ENCODE peak calls at places on chromosomes 6 and 20, in four cellular contexts. Q is K562, C is A549, F is GM12878. A is an unnamed sample.

GRCh38 chr6:56795852-56796532 is 153.3 kb upstream of the DST start:
- DNase-seq in Q (no peak), C (peak; percentile 22), F (no peak), A (peak; percentile 43)

GRCh38 chr20:50277460-50278376 is 87.1 kb downstream of the CEBPB start:
- DNase-seq in Q (no peak), C (no peak), F (no peak), A (no peak)

GRCh38 chr6:89433637-89434499 is 916 bp downstream of the ANKRD6 start:
- DNase-seq in Q (peak; percentile 15), C (no peak), F (peak; percentile 24), A (no peak)

GRCh38 chr20:24501764-24502163 is 32.3 kb downstream of the SYNDIG1 start:
- DNase-seq in Q (no peak), C (no peak), F (no peak), A (no peak)

GRCh38 chr6:19838442-19839236 is 1.5 kb downstream of the ID4 start:
- DNase-seq in Q (no peak), C (peak; percentile 27), F (no peak), A (peak; percentile 11)

GRCh38 chr6:132072271-132072670 is 121.1 kb upstream of the CCN2 start:
- DNase-seq in Q (no peak), C (no peak), F (no peak), A (no peak)

GRCh38 chr20:59055302-59055701 is 12.7 kb upstream of the PRELID3B start:
- DNase-seq in Q (no peak), C (peak; percentile 30), F (no peak), A (peak; percentile 37)

GRCh38 chr6:148561629-148562028 is 185.2 kb upstream of the UST start:
- DNase-seq in Q (no peak), C (no peak), F (no peak), A (no peak)

GRCh38 chr6:121503633-121504032 is 68.2 kb downstream of the GJA1 start:
- DNase-seq in Q (no peak), C (peak; percentile 49), F (no peak), A (peak; percentile 70)

GRCh38 chr6:4922488-4923037 is 81.3 kb downstream of the RPP40 start:
- DNase-seq in Q (no peak), C (no peak), F (no peak), A (no peak)

GRCh38 chr6:26159417-26160273 is 72.4 kb downstream of the HFE start:
- DNase-seq in Q (no peak), C (peak; percentile 33), F (peak; percentile 45), A (no peak)

GRCh38 chr6:159686697-159687096 is 6.3 kb downstream of the SOD2 start:
- DNase-seq in Q (no peak), C (no peak), F (no peak), A (no peak)

GRCh38 chr20:33373735-33374605 is 27.3 kb downstream of the CDK5RAP1 start:
- DNase-seq in Q (no peak), C (peak; percentile 95), F (no peak), A (peak; percentile 94)

GRCh38 chr6:159981591-159982245 is 12.8 kb downstream of the IGF2R start:
- DNase-seq in Q (no peak), C (no peak), F (peak; percentile 74), A (peak; percentile 91)

GRCh38 chr20:3218307-3218988 is 9.2 kb downstream of the ITPA start:
- DNase-seq in Q (peak; percentile 70), C (peak; percentile 63), F (no peak), A (no peak)

GRCh38 chr20:2729791-2730190 is 37.2 kb downstream of the EBF4 start:
- DNase-seq in Q (no peak), C (no peak), F (no peak), A (peak; percentile 6)

GRCh38 chr6:150592377-150592995 is 7.2 kb upstream of the PLEKHG1 start:
- DNase-seq in Q (no peak), C (no peak), F (no peak), A (no peak)

GRCh38 chr6:31651602-31652191 is 764 bp downstream of the BAG6 start:
- DNase-seq in Q (no peak), C (peak; percentile 66), F (no peak), A (peak; percentile 80)

GRCh38 chr6:42845327-42845694 is 34.1 kb upstream of the RPL7L1 start:
- DNase-seq in Q (no peak), C (no peak), F (no peak), A (no peak)

GRCh38 chr6:26327450-26328264 is 37.3 kb upstream of the BTN3A2 start:
- DNase-seq in Q (peak; percentile 43), C (peak; percentile 87), F (no peak), A (peak; percentile 81)

GRCh38 chr6:8539446-8539845 is 104.1 kb upstream of the SLC35B3 start:
- DNase-seq in Q (no peak), C (peak; percentile 3), F (no peak), A (no peak)

GRCh38 chr6:1524040-1524480 is 85.7 kb upstream of the FOXC1 start:
- DNase-seq in Q (peak; percentile 89), C (peak; percentile 70), F (no peak), A (peak; percentile 33)

GRCh38 chr20:53609501-53610445 is 16.1 kb upstream of the ZNF217 start:
- DNase-seq in Q (peak; percentile 53), C (peak; percentile 88), F (no peak), A (peak; percentile 63)

GRCh38 chr6:119096683-119097310 is 18.3 kb upstream of the FAM184A start:
- DNase-seq in Q (no peak), C (no peak), F (no peak), A (peak; percentile 3)

GRCh38 chr6:26553264-26553738 is 15.1 kb downstream of the HMGN4 start:
- DNase-seq in Q (peak; percentile 82), C (peak; percentile 69), F (no peak), A (peak; percentile 75)

GRCh38 chr20:33674294-33675126 is at the start of gene NECAB3:
- DNase-seq in Q (peak; percentile 91), C (peak; percentile 54), F (no peak), A (peak; percentile 59)

GRCh38 chr6:111978826-111979225 is 75.1 kb upstream of the CCN6 start:
- DNase-seq in Q (no peak), C (no peak), F (no peak), A (no peak)

GRCh38 chr6:134177753-134178229 is 125.4 kb upstream of the SLC2A12 start:
- DNase-seq in Q (no peak), C (no peak), F (no peak), A (peak; percentile 69)

GRCh38 chr20:13788167-13788834 is 3.5 kb downstream of the NDUFAF5 start:
- DNase-seq in Q (peak; percentile 18), C (peak; percentile 83), F (peak; percentile 21), A (peak; percentile 69)

GRCh38 chr20:32563311-32564272 is 21.5 kb downstream of the NOL4L start:
- DNase-seq in Q (no peak), C (no peak), F (no peak), A (no peak)

DNA sequence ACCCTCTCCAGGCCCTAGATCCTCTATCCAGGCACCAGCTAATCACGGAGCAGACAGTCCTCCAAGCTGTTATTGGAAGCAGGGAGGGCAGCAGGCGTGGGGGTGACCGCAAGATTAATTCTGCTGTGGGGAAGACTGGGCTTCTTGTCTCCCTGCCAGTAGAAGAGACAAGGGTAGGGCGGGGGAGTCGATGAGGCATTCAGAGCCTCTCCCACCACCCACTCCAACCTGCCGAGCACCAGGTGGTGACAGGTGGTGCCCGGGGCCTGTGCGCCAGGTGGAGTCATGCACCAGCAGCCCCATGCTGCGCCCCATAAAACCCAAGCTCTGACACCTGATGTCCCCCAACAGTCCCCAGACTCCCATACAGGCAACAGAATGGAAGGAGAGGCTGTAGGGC is 89.6 kb downstream of the CDH22 start:
- DNase-seq in Q (no peak), C (no peak), F (no peak), A (no peak)
- TF ChIP-seq ELK1 in Q (no peak), C (no peak), F (no peak), A (no peak)

DNA sequence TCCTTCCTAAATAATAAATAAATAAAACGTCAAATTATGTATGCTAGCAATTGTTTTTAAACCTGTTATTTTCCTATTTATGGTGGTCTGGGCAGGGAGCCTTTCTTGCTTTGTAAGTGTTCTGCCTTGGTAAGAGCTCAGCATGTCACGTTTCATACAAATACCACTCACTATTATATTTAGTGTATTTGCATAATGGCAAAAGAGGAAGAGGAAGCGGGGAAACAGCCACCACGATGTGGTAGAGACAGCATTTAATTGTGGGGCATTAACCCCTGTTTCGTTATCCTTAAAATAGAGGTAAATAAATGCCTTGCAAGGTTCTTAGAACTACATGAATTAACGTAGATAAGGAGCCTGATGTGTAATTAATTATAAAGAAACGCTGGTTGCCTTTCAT is 2.0 kb downstream of the ABRACL start:
- DNase-seq in Q (no peak), C (no peak), F (peak; percentile 48), A (no peak)
- TF ChIP-seq ELK1 in Q (no peak), C (no peak), F (no peak), A (no peak)

GRCh38 chr6:33905081-33905609 is 101.3 kb upstream of the MLN start:
- DNase-seq in Q (peak; percentile 93), C (no peak), F (peak; percentile 9), A (no peak)

GRCh38 chr6:33901822-33902816 is 98.3 kb upstream of the MLN start:
- DNase-seq in Q (peak; percentile 70), C (no peak), F (no peak), A (no peak)

GRCh38 chr6:33904050-33904827 is 100.4 kb upstream of the MLN start:
- DNase-seq in Q (peak; percentile 90), C (no peak), F (peak; percentile 79), A (no peak)

GRCh38 chr6:33906413-33906812 is 102.6 kb upstream of the MLN start:
- DNase-seq in Q (no peak), C (no peak), F (no peak), A (no peak)

GRCh38 chr6:33903579-33903978 is 99.8 kb upstream of the MLN start:
- DNase-seq in Q (no peak), C (no peak), F (no peak), A (no peak)
- TF ChIP-seq ELK1 in Q (no peak), C (no peak), F (no peak), A (no peak)

GRCh38 chr6:21873562-21873961 is 280.0 kb downstream of the SOX4 start:
- DNase-seq in Q (no peak), C (no peak), F (no peak), A (peak; percentile 96)
- TF ChIP-seq ELK1 in Q (no peak), C (no peak), F (no peak), A (no peak)

GRCh38 chr6:154041001-154041400 is 2.0 kb downstream of the OPRM1 start:
- DNase-seq in Q (no peak), C (no peak), F (no peak), A (no peak)
- TF ChIP-seq ELK1 in Q (no peak), C (no peak), F (no peak), A (no peak)

GRCh38 chr20:61303675-61304074 is 51.6 kb downstream of the CDH4 start:
- DNase-seq in Q (no peak), C (no peak), F (no peak), A (no peak)

GRCh38 chr20:61306935-61307475 is 54.9 kb downstream of the CDH4 start:
- DNase-seq in Q (no peak), C (no peak), F (no peak), A (no peak)

GRCh38 chr20:61303217-61303616 is 51.2 kb downstream of the CDH4 start:
- DNase-seq in Q (no peak), C (no peak), F (no peak), A (no peak)

GRCh38 chr20:61301995-61302525 is 50.0 kb downstream of the CDH4 start:
- DNase-seq in Q (no peak), C (no peak), F (no peak), A (no peak)

GRCh38 chr20:61304750-61305149 is 52.7 kb downstream of the CDH4 start:
- DNase-seq in Q (no peak), C (no peak), F (no peak), A (no peak)
- TF ChIP-seq ELK1 in Q (no peak), C (no peak), F (no peak), A (no peak)

A was measured in IMR-90.